ENCODE peak calls at places on chromosomes 7 and 10, in nine cellular contexts. C, O, I, G, R, Y, H, V and A are unnamed samples.
A peak's percentile ranks its signal among the peaks of the same experiment; 100 is the strongest.

GRCh38 chr7:33981686-33982424 is 76.5 kb downstream of the BMPER start:
- DNase-seq in C (no peak), O (no peak), I (no peak), G (no peak), R (peak; percentile 63), Y (no peak), H (no peak), V (peak; percentile 29), A (no peak)

GRCh38 chr7:96665689-96666088 is 44.0 kb downstream of the SEM1 start:
- DNase-seq in C (no peak), O (no peak), I (no peak), G (no peak), R (no peak), Y (no peak), H (no peak), V (no peak), A (no peak)

GRCh38 chr7:116194115-116194514 is 16.2 kb upstream of the TES start:
- DNase-seq in C (no peak), O (no peak), I (no peak), G (no peak), R (peak; percentile 59), Y (no peak), H (no peak), V (peak; percentile 49), A (no peak)

GRCh38 chr10:29482591-29483421 is 152.0 kb downstream of the SVIL start:
- DNase-seq in C (no peak), O (no peak), I (peak; percentile 51), G (no peak), R (peak; percentile 73), Y (no peak), H (no peak), V (peak; percentile 41), A (no peak)

GRCh38 chr10:64369885-64370773 is 848.9 kb downstream of the REEP3 start:
- DNase-seq in C (no peak), O (no peak), I (no peak), G (no peak), R (no peak), Y (no peak), H (no peak), V (no peak), A (no peak)

GRCh38 chr10:130265542-130265941 is 129.4 kb downstream of the GLRX3 start:
- DNase-seq in C (no peak), O (no peak), I (no peak), G (no peak), R (no peak), Y (no peak), H (no peak), V (no peak), A (no peak)

GRCh38 chr7:140923358-140924006 is 1.2 kb downstream of the BRAF start:
- DNase-seq in C (no peak), O (no peak), I (no peak), G (no peak), R (peak; percentile 20), Y (no peak), H (no peak), V (peak; percentile 46), A (no peak)

GRCh38 chr7:121032645-121033460 is 44.3 kb downstream of the CPED1 start:
- DNase-seq in C (no peak), O (no peak), I (no peak), G (no peak), R (peak; percentile 44), Y (no peak), H (no peak), V (no peak), A (no peak)

GRCh38 chr10:46236537-46236887 is 50.3 kb upstream of the ANTXRL start:
- DNase-seq in C (no peak), O (no peak), I (no peak), G (no peak), R (no peak), Y (no peak), H (no peak), V (no peak), A (no peak)

GRCh38 chr10:62079885-62080559 is 178.5 kb downstream of the ARID5B start:
- DNase-seq in C (no peak), O (no peak), I (no peak), G (no peak), R (no peak), Y (no peak), H (no peak), V (no peak), A (no peak)

GRCh38 chr10:6175329-6176055 is 27.2 kb upstream of the PFKFB3 start:
- DNase-seq in C (peak; percentile 90), O (no peak), I (peak; percentile 87), G (no peak), R (no peak), Y (no peak), H (peak; percentile 32), V (no peak), A (no peak)

GRCh38 chr10:77214799-77215198 is 422.8 kb downstream of the KCNMA1 start:
- DNase-seq in C (no peak), O (no peak), I (no peak), G (no peak), R (no peak), Y (no peak), H (no peak), V (no peak), A (no peak)

GRCh38 chr7:93046641-93047040 is 71.1 kb downstream of the SAMD9 start:
- DNase-seq in C (no peak), O (no peak), I (no peak), G (no peak), R (no peak), Y (no peak), H (no peak), V (no peak), A (no peak)

GRCh38 chr7:64886956-64887545 is 16.0 kb upstream of the ZNF273 start:
- DNase-seq in C (no peak), O (no peak), I (no peak), G (no peak), R (no peak), Y (no peak), H (no peak), V (no peak), A (no peak)

GRCh38 chr7:6026011-6026819 is 5.0 kb upstream of the ANKRD61 start:
- DNase-seq in C (peak; percentile 77), O (peak; percentile 36), I (peak; percentile 91), G (no peak), R (peak; percentile 54), Y (no peak), H (no peak), V (no peak), A (no peak)

GRCh38 chr7:192701-193536 is 548 bp downstream of the FAM20C start:
- DNase-seq in C (no peak), O (no peak), I (no peak), G (no peak), R (peak; percentile 38), Y (no peak), H (no peak), V (peak; percentile 61), A (no peak)

GRCh38 chr7:71286336-71286735 is 154.4 kb downstream of the GALNT17 start:
- DNase-seq in C (no peak), O (no peak), I (no peak), G (no peak), R (no peak), Y (no peak), H (no peak), V (no peak), A (peak; percentile 41)

GRCh38 chr7:93117327-93117726 is 452 bp downstream of the SAMD9 start:
- DNase-seq in C (no peak), O (no peak), I (no peak), G (no peak), R (peak; percentile 14), Y (no peak), H (no peak), V (peak; percentile 21), A (no peak)

GRCh38 chr7:100467638-100468373 is 3.7 kb upstream of the SPACDR start:
- DNase-seq in C (no peak), O (no peak), I (no peak), G (no peak), R (no peak), Y (no peak), H (peak; percentile 94), V (no peak), A (no peak)